ENCODE peak calls at places on chromosomes 12 and 14, in nine cellular contexts. One of them, this sample, is unnamed.

GRCh38 chr12:47095446-47096236 is 15.9 kb upstream of the AMIGO2 start:
- DNase-seq in psoas muscle: no peak
- DNase-seq in epithelial cell of esophagus: peak; percentile 79
- DNase-seq in colonic mucosa: no peak
- DNase-seq in stomach: no peak
- DNase-seq in mucosa of descending colon: no peak
- DNase-seq in kidney: no peak
- DNase-seq in tibial artery: no peak
- DNase-seq in GM12865: no peak
- DNase-seq in this sample: no peak

GRCh38 chr12:52835271-52836041 is 1.3 kb upstream of the KRT79 start:
- DNase-seq in psoas muscle: no peak
- DNase-seq in epithelial cell of esophagus: no peak
- DNase-seq in colonic mucosa: no peak
- DNase-seq in stomach: no peak
- DNase-seq in mucosa of descending colon: no peak
- DNase-seq in kidney: no peak
- DNase-seq in tibial artery: no peak
- DNase-seq in GM12865: no peak
- DNase-seq in this sample: no peak

GRCh38 chr12:1544991-1545700 is 49.2 kb downstream of the FBXL14 start:
- DNase-seq in psoas muscle: no peak
- DNase-seq in epithelial cell of esophagus: no peak
- DNase-seq in colonic mucosa: no peak
- DNase-seq in stomach: no peak
- DNase-seq in mucosa of descending colon: no peak
- DNase-seq in kidney: no peak
- DNase-seq in tibial artery: peak; percentile 69
- DNase-seq in GM12865: no peak
- DNase-seq in this sample: no peak

GRCh38 chr12:74071182-74071581 is 466.5 kb upstream of the ATXN7L3B start:
- DNase-seq in psoas muscle: no peak
- DNase-seq in epithelial cell of esophagus: no peak
- DNase-seq in colonic mucosa: no peak
- DNase-seq in stomach: no peak
- DNase-seq in mucosa of descending colon: no peak
- DNase-seq in kidney: no peak
- DNase-seq in tibial artery: no peak
- DNase-seq in GM12865: no peak
- DNase-seq in this sample: no peak

GRCh38 chr14:36767603-36768281 is 106.1 kb downstream of the PAX9 start:
- DNase-seq in psoas muscle: no peak
- DNase-seq in epithelial cell of esophagus: peak; percentile 99
- DNase-seq in colonic mucosa: no peak
- DNase-seq in stomach: no peak
- DNase-seq in mucosa of descending colon: no peak
- DNase-seq in kidney: no peak
- DNase-seq in tibial artery: no peak
- DNase-seq in GM12865: no peak
- DNase-seq in this sample: no peak

GRCh38 chr14:23307687-23308644 is 1.3 kb downstream of the BCL2L2 start:
- DNase-seq in psoas muscle: no peak
- DNase-seq in epithelial cell of esophagus: peak; percentile 92
- DNase-seq in colonic mucosa: no peak
- DNase-seq in stomach: no peak
- DNase-seq in mucosa of descending colon: no peak
- DNase-seq in kidney: no peak
- DNase-seq in tibial artery: no peak
- DNase-seq in GM12865: no peak
- DNase-seq in this sample: no peak

GRCh38 chr12:53677612-53678133 is 1.8 kb upstream of the ATP5MC2 start:
- DNase-seq in psoas muscle: no peak
- DNase-seq in epithelial cell of esophagus: no peak
- DNase-seq in colonic mucosa: no peak
- DNase-seq in stomach: no peak
- DNase-seq in mucosa of descending colon: no peak
- DNase-seq in kidney: no peak
- DNase-seq in tibial artery: no peak
- DNase-seq in GM12865: no peak
- DNase-seq in this sample: no peak

GRCh38 chr12:109919466-109919865 is 19.4 kb downstream of the TCHP start:
- DNase-seq in psoas muscle: no peak
- DNase-seq in epithelial cell of esophagus: no peak
- DNase-seq in colonic mucosa: no peak
- DNase-seq in stomach: no peak
- DNase-seq in mucosa of descending colon: no peak
- DNase-seq in kidney: no peak
- DNase-seq in tibial artery: no peak
- DNase-seq in GM12865: no peak
- DNase-seq in this sample: no peak

GRCh38 chr14:39055786-39056474 is 47.1 kb downstream of the SEC23A start:
- DNase-seq in psoas muscle: no peak
- DNase-seq in epithelial cell of esophagus: peak; percentile 1
- DNase-seq in colonic mucosa: no peak
- DNase-seq in stomach: no peak
- DNase-seq in mucosa of descending colon: no peak
- DNase-seq in kidney: no peak
- DNase-seq in tibial artery: no peak
- DNase-seq in GM12865: peak; percentile 2
- DNase-seq in this sample: peak; percentile 20

GRCh38 chr12:69266045-69266635 is 26.8 kb downstream of the CPSF6 start:
- DNase-seq in psoas muscle: no peak
- DNase-seq in epithelial cell of esophagus: peak; percentile 75
- DNase-seq in colonic mucosa: no peak
- DNase-seq in stomach: no peak
- DNase-seq in mucosa of descending colon: no peak
- DNase-seq in kidney: no peak
- DNase-seq in tibial artery: no peak
- DNase-seq in GM12865: no peak
- DNase-seq in this sample: no peak

GRCh38 chr14:33880330-33880729 is 70.5 kb downstream of the EGLN3 start:
- DNase-seq in psoas muscle: no peak
- DNase-seq in epithelial cell of esophagus: no peak
- DNase-seq in colonic mucosa: no peak
- DNase-seq in stomach: no peak
- DNase-seq in mucosa of descending colon: no peak
- DNase-seq in kidney: no peak
- DNase-seq in tibial artery: no peak
- DNase-seq in GM12865: no peak
- DNase-seq in this sample: no peak

GRCh38 chr12:46470975-46471374 is 98.4 kb upstream of the SLC38A2 start:
- DNase-seq in psoas muscle: no peak
- DNase-seq in epithelial cell of esophagus: no peak
- DNase-seq in colonic mucosa: no peak
- DNase-seq in stomach: no peak
- DNase-seq in mucosa of descending colon: no peak
- DNase-seq in kidney: no peak
- DNase-seq in tibial artery: no peak
- DNase-seq in GM12865: no peak
- DNase-seq in this sample: no peak

GRCh38 chr12:68539615-68539952 is 71.1 kb upstream of the RAP1B start:
- DNase-seq in psoas muscle: no peak
- DNase-seq in epithelial cell of esophagus: no peak
- DNase-seq in colonic mucosa: no peak
- DNase-seq in stomach: no peak
- DNase-seq in mucosa of descending colon: no peak
- DNase-seq in kidney: no peak
- DNase-seq in tibial artery: no peak
- DNase-seq in GM12865: no peak
- DNase-seq in this sample: no peak

GRCh38 chr12:68373836-68374314 is 41.7 kb upstream of the MDM1 start:
- DNase-seq in psoas muscle: no peak
- DNase-seq in epithelial cell of esophagus: no peak
- DNase-seq in colonic mucosa: no peak
- DNase-seq in stomach: no peak
- DNase-seq in mucosa of descending colon: no peak
- DNase-seq in kidney: no peak
- DNase-seq in tibial artery: no peak
- DNase-seq in GM12865: peak; percentile 60
- DNase-seq in this sample: no peak

GRCh38 chr12:109995366-109995702 is 834 bp downstream of the GIT2 start:
- DNase-seq in psoas muscle: no peak
- DNase-seq in epithelial cell of esophagus: no peak
- DNase-seq in colonic mucosa: no peak
- DNase-seq in stomach: no peak
- DNase-seq in mucosa of descending colon: no peak
- DNase-seq in kidney: no peak
- DNase-seq in tibial artery: no peak
- DNase-seq in GM12865: no peak
- DNase-seq in this sample: no peak

GRCh38 chr12:4809449-4810218 is 89.4 kb downstream of the GALNT8 start:
- DNase-seq in psoas muscle: no peak
- DNase-seq in epithelial cell of esophagus: no peak
- DNase-seq in colonic mucosa: no peak
- DNase-seq in stomach: no peak
- DNase-seq in mucosa of descending colon: no peak
- DNase-seq in kidney: no peak
- DNase-seq in tibial artery: no peak
- DNase-seq in GM12865: no peak
- DNase-seq in this sample: no peak

GRCh38 chr12:126038434-126038833 is 973.2 kb downstream of the AACS start:
- DNase-seq in psoas muscle: no peak
- DNase-seq in epithelial cell of esophagus: no peak
- DNase-seq in colonic mucosa: no peak
- DNase-seq in stomach: no peak
- DNase-seq in mucosa of descending colon: no peak
- DNase-seq in kidney: no peak
- DNase-seq in tibial artery: no peak
- DNase-seq in GM12865: no peak
- DNase-seq in this sample: no peak

GRCh38 chr12:41509655-41510054 is 321.5 kb downstream of the PDZRN4 start:
- DNase-seq in psoas muscle: no peak
- DNase-seq in epithelial cell of esophagus: no peak
- DNase-seq in colonic mucosa: no peak
- DNase-seq in stomach: no peak
- DNase-seq in mucosa of descending colon: no peak
- DNase-seq in kidney: no peak
- DNase-seq in tibial artery: no peak
- DNase-seq in GM12865: no peak
- DNase-seq in this sample: no peak

GRCh38 chr14:89165189-89165809 is 251.7 kb downstream of the FOXN3 start:
- DNase-seq in psoas muscle: no peak
- DNase-seq in epithelial cell of esophagus: no peak
- DNase-seq in colonic mucosa: no peak
- DNase-seq in stomach: no peak
- DNase-seq in mucosa of descending colon: peak; percentile 27
- DNase-seq in kidney: no peak
- DNase-seq in tibial artery: no peak
- DNase-seq in GM12865: peak; percentile 78
- DNase-seq in this sample: no peak

GRCh38 chr12:113232787-113233585 is 11.7 kb downstream of the TPCN1 start:
- DNase-seq in psoas muscle: peak; percentile 91
- DNase-seq in epithelial cell of esophagus: no peak
- DNase-seq in colonic mucosa: no peak
- DNase-seq in stomach: peak; percentile 25
- DNase-seq in mucosa of descending colon: no peak
- DNase-seq in kidney: peak; percentile 73
- DNase-seq in tibial artery: peak; percentile 67
- DNase-seq in GM12865: peak; percentile 90
- DNase-seq in this sample: no peak
- TF ChIP-seq CTCF in psoas muscle: no peak
- TF ChIP-seq CTCF in epithelial cell of esophagus: no peak
- TF ChIP-seq CTCF in colonic mucosa: no peak
- TF ChIP-seq CTCF in stomach: no peak
- TF ChIP-seq CTCF in mucosa of descending colon: no peak
- TF ChIP-seq CTCF in kidney: no peak
- TF ChIP-seq CTCF in tibial artery: no peak
- TF ChIP-seq CTCF in GM12865: peak; percentile 29
- TF ChIP-seq CTCF in this sample: no peak

GRCh38 chr12:8831116-8831515 is 8.7 kb downstream of the A2ML1 start:
- DNase-seq in psoas muscle: no peak
- DNase-seq in epithelial cell of esophagus: no peak
- DNase-seq in colonic mucosa: no peak
- DNase-seq in stomach: no peak
- DNase-seq in mucosa of descending colon: no peak
- DNase-seq in kidney: no peak
- DNase-seq in tibial artery: no peak
- DNase-seq in GM12865: no peak
- DNase-seq in this sample: no peak

GRCh38 chr12:8829128-8829524 is 6.7 kb downstream of the A2ML1 start:
- DNase-seq in psoas muscle: no peak
- DNase-seq in epithelial cell of esophagus: peak; percentile 58
- DNase-seq in colonic mucosa: no peak
- DNase-seq in stomach: no peak
- DNase-seq in mucosa of descending colon: no peak
- DNase-seq in kidney: no peak
- DNase-seq in tibial artery: no peak
- DNase-seq in GM12865: no peak
- DNase-seq in this sample: no peak

GRCh38 chr12:8827551-8828347 is 5.3 kb downstream of the A2ML1 start:
- DNase-seq in psoas muscle: no peak
- DNase-seq in epithelial cell of esophagus: peak; percentile 80
- DNase-seq in colonic mucosa: no peak
- DNase-seq in stomach: no peak
- DNase-seq in mucosa of descending colon: no peak
- DNase-seq in kidney: no peak
- DNase-seq in tibial artery: no peak
- DNase-seq in GM12865: no peak
- DNase-seq in this sample: no peak

GRCh38 chr12:8828514-8829127 is 6.2 kb downstream of the A2ML1 start:
- DNase-seq in psoas muscle: no peak
- DNase-seq in epithelial cell of esophagus: peak; percentile 55
- DNase-seq in colonic mucosa: no peak
- DNase-seq in stomach: no peak
- DNase-seq in mucosa of descending colon: no peak
- DNase-seq in kidney: no peak
- DNase-seq in tibial artery: no peak
- DNase-seq in GM12865: no peak
- DNase-seq in this sample: no peak

GRCh38 chr12:8829621-8830020 is 7.2 kb downstream of the A2ML1 start:
- DNase-seq in psoas muscle: no peak
- DNase-seq in epithelial cell of esophagus: peak; percentile 22
- DNase-seq in colonic mucosa: no peak
- DNase-seq in stomach: no peak
- DNase-seq in mucosa of descending colon: no peak
- DNase-seq in kidney: no peak
- DNase-seq in tibial artery: no peak
- DNase-seq in GM12865: no peak
- DNase-seq in this sample: no peak
- H3K4me3 ChIP-seq in psoas muscle: no peak overlapping the region
- H3K4me3 ChIP-seq in epithelial cell of esophagus: no peak overlapping the region
- H3K4me3 ChIP-seq in colonic mucosa: no peak overlapping the region
- H3K4me3 ChIP-seq in stomach: no peak overlapping the region
- H3K4me3 ChIP-seq in mucosa of descending colon: no peak overlapping the region
- H3K4me3 ChIP-seq in kidney: no peak overlapping the region
- H3K4me3 ChIP-seq in tibial artery: no peak overlapping the region
- H3K4me3 ChIP-seq in GM12865: no peak overlapping the region
- H3K4me3 ChIP-seq in this sample: no peak overlapping the region

GRCh38 chr14:65286443-65286842 is 126.1 kb upstream of the FUT8 start:
- DNase-seq in psoas muscle: no peak
- DNase-seq in epithelial cell of esophagus: no peak
- DNase-seq in colonic mucosa: no peak
- DNase-seq in stomach: peak; percentile 24
- DNase-seq in mucosa of descending colon: peak; percentile 29
- DNase-seq in kidney: no peak
- DNase-seq in tibial artery: no peak
- DNase-seq in GM12865: peak; percentile 85
- DNase-seq in this sample: peak; percentile 69
- TF ChIP-seq CTCF in psoas muscle: no peak
- TF ChIP-seq CTCF in epithelial cell of esophagus: no peak
- TF ChIP-seq CTCF in colonic mucosa: no peak
- TF ChIP-seq CTCF in stomach: no peak
- TF ChIP-seq CTCF in mucosa of descending colon: no peak
- TF ChIP-seq CTCF in kidney: peak; percentile 3
- TF ChIP-seq CTCF in tibial artery: no peak
- TF ChIP-seq CTCF in GM12865: peak; percentile 53
- TF ChIP-seq CTCF in this sample: peak; percentile 52

GRCh38 chr12:3752096-3752709 is 706 bp downstream of the CRACR2A start:
- DNase-seq in psoas muscle: peak; percentile 77
- DNase-seq in epithelial cell of esophagus: no peak
- DNase-seq in colonic mucosa: peak; percentile 73
- DNase-seq in stomach: peak; percentile 30
- DNase-seq in mucosa of descending colon: peak; percentile 61
- DNase-seq in kidney: peak; percentile 74
- DNase-seq in tibial artery: peak; percentile 34
- DNase-seq in GM12865: peak; percentile 90
- DNase-seq in this sample: peak; percentile 69
- H3K4me3 ChIP-seq in psoas muscle: peak overlapping the region; percentile 55
- H3K4me3 ChIP-seq in epithelial cell of esophagus: no peak overlapping the region
- H3K4me3 ChIP-seq in colonic mucosa: peak overlapping the region; percentile 63
- H3K4me3 ChIP-seq in stomach: peak overlapping the region; percentile 54
- H3K4me3 ChIP-seq in mucosa of descending colon: peak overlapping the region; percentile 21
- H3K4me3 ChIP-seq in kidney: peak overlapping the region; percentile 30
- H3K4me3 ChIP-seq in tibial artery: peak overlapping the region; percentile 40
- H3K4me3 ChIP-seq in GM12865: peak overlapping the region; percentile 91
- H3K4me3 ChIP-seq in this sample: peak overlapping the region; percentile 67